ENCODE peak calls at places on chromosome 17, in nine cellular contexts. One of them, this sample, is unnamed.

GRCh38 chr17:39726617-39727016 is 3.7 kb downstream of the MIEN1 start:
- DNase-seq in CD4-positive, alpha-beta T cell: no peak
- DNase-seq in stimulated activated CD4-positive, alpha-beta T cell treated with anti-CD3 and anti-CD28 coated beads, Interleukin-4, amount 100 ng/mL, for 4 hours: no peak
- DNase-seq in astrocyte: no peak
- DNase-seq in ELR: no peak
- DNase-seq in activated CD4-positive, CD25-positive, alpha-beta regulatory T cell: no peak
- DNase-seq in hippocampal formation: no peak
- DNase-seq in mesendoderm: no peak
- DNase-seq in SK-N-MC: no peak
- DNase-seq in this sample: no peak

GRCh38 chr17:51150932-51151331 is 2.4 kb upstream of the NME1 start:
- DNase-seq in mesendoderm: no peak
- DNase-seq in SK-N-MC: no peak
- DNase-seq in ELR: no peak
- DNase-seq in activated CD4-positive, CD25-positive, alpha-beta regulatory T cell: no peak
- DNase-seq in stimulated activated CD4-positive, alpha-beta T cell treated with anti-CD3 and anti-CD28 coated beads, Interleukin-4, amount 100 ng/mL, for 4 hours: no peak
- DNase-seq in astrocyte: no peak
- DNase-seq in CD4-positive, alpha-beta T cell: no peak
- DNase-seq in hippocampal formation: no peak
- DNase-seq in this sample: no peak

GRCh38 chr17:64061157-64061898 is 40.9 kb upstream of the ICAM2 start:
- DNase-seq in mesendoderm: no peak
- DNase-seq in hippocampal formation: no peak
- DNase-seq in CD4-positive, alpha-beta T cell: no peak
- DNase-seq in stimulated activated CD4-positive, alpha-beta T cell treated with anti-CD3 and anti-CD28 coated beads, Interleukin-4, amount 100 ng/mL, for 4 hours: no peak
- DNase-seq in astrocyte: no peak
- DNase-seq in activated CD4-positive, CD25-positive, alpha-beta regulatory T cell: no peak
- DNase-seq in SK-N-MC: no peak
- DNase-seq in ELR: peak
- DNase-seq in this sample: no peak

GRCh38 chr17:39634384-39634871 is 2.5 kb upstream of the STARD3 start:
- DNase-seq in activated CD4-positive, CD25-positive, alpha-beta regulatory T cell: no peak
- DNase-seq in stimulated activated CD4-positive, alpha-beta T cell treated with anti-CD3 and anti-CD28 coated beads, Interleukin-4, amount 100 ng/mL, for 4 hours: no peak
- DNase-seq in CD4-positive, alpha-beta T cell: no peak
- DNase-seq in SK-N-MC: no peak
- DNase-seq in hippocampal formation: peak
- DNase-seq in ELR: peak
- DNase-seq in mesendoderm: peak
- DNase-seq in astrocyte: no peak
- DNase-seq in this sample: no peak

GRCh38 chr17:28345420-28346198 is 10.0 kb downstream of the TNFAIP1 start:
- DNase-seq in activated CD4-positive, CD25-positive, alpha-beta regulatory T cell: no peak
- DNase-seq in stimulated activated CD4-positive, alpha-beta T cell treated with anti-CD3 and anti-CD28 coated beads, Interleukin-4, amount 100 ng/mL, for 4 hours: no peak
- DNase-seq in mesendoderm: no peak
- DNase-seq in astrocyte: peak
- DNase-seq in SK-N-MC: no peak
- DNase-seq in hippocampal formation: no peak
- DNase-seq in ELR: no peak
- DNase-seq in CD4-positive, alpha-beta T cell: no peak
- DNase-seq in this sample: no peak

GRCh38 chr17:78343433-78344201 is 16.3 kb downstream of the SOCS3 start:
- DNase-seq in SK-N-MC: no peak
- DNase-seq in activated CD4-positive, CD25-positive, alpha-beta regulatory T cell: no peak
- DNase-seq in mesendoderm: no peak
- DNase-seq in hippocampal formation: no peak
- DNase-seq in CD4-positive, alpha-beta T cell: peak
- DNase-seq in stimulated activated CD4-positive, alpha-beta T cell treated with anti-CD3 and anti-CD28 coated beads, Interleukin-4, amount 100 ng/mL, for 4 hours: peak
- DNase-seq in ELR: no peak
- DNase-seq in astrocyte: no peak
- DNase-seq in this sample: no peak

GRCh38 chr17:39928868-39929651 is 1.5 kb downstream of the LRRC3C start:
- DNase-seq in astrocyte: peak
- DNase-seq in ELR: peak
- DNase-seq in SK-N-MC: no peak
- DNase-seq in stimulated activated CD4-positive, alpha-beta T cell treated with anti-CD3 and anti-CD28 coated beads, Interleukin-4, amount 100 ng/mL, for 4 hours: no peak
- DNase-seq in CD4-positive, alpha-beta T cell: no peak
- DNase-seq in hippocampal formation: no peak
- DNase-seq in activated CD4-positive, CD25-positive, alpha-beta regulatory T cell: no peak
- DNase-seq in mesendoderm: no peak
- DNase-seq in this sample: peak

GRCh38 chr17:65185686-65186382 is 48.7 kb downstream of the RGS9 start:
- DNase-seq in stimulated activated CD4-positive, alpha-beta T cell treated with anti-CD3 and anti-CD28 coated beads, Interleukin-4, amount 100 ng/mL, for 4 hours: no peak
- DNase-seq in CD4-positive, alpha-beta T cell: no peak
- DNase-seq in astrocyte: no peak
- DNase-seq in ELR: no peak
- DNase-seq in activated CD4-positive, CD25-positive, alpha-beta regulatory T cell: no peak
- DNase-seq in hippocampal formation: no peak
- DNase-seq in SK-N-MC: no peak
- DNase-seq in mesendoderm: peak
- DNase-seq in this sample: no peak

GRCh38 chr17:40561871-40562611 is 3.2 kb downstream of the CCR7 start:
- DNase-seq in hippocampal formation: no peak
- DNase-seq in SK-N-MC: no peak
- DNase-seq in activated CD4-positive, CD25-positive, alpha-beta regulatory T cell: no peak
- DNase-seq in astrocyte: no peak
- DNase-seq in stimulated activated CD4-positive, alpha-beta T cell treated with anti-CD3 and anti-CD28 coated beads, Interleukin-4, amount 100 ng/mL, for 4 hours: no peak
- DNase-seq in ELR: no peak
- DNase-seq in CD4-positive, alpha-beta T cell: peak
- DNase-seq in mesendoderm: no peak
- DNase-seq in this sample: no peak

GRCh38 chr17:45782889-45783592 is 1.1 kb upstream of the CRHR1 start:
- DNase-seq in CD4-positive, alpha-beta T cell: no peak
- DNase-seq in astrocyte: no peak
- DNase-seq in ELR: no peak
- DNase-seq in hippocampal formation: no peak
- DNase-seq in stimulated activated CD4-positive, alpha-beta T cell treated with anti-CD3 and anti-CD28 coated beads, Interleukin-4, amount 100 ng/mL, for 4 hours: peak
- DNase-seq in mesendoderm: peak
- DNase-seq in SK-N-MC: no peak
- DNase-seq in activated CD4-positive, CD25-positive, alpha-beta regulatory T cell: no peak
- DNase-seq in this sample: no peak

GRCh38 chr17:83189673-83190385 is 110.4 kb downstream of the METRNL start:
- DNase-seq in SK-N-MC: no peak
- DNase-seq in ELR: peak
- DNase-seq in CD4-positive, alpha-beta T cell: no peak
- DNase-seq in stimulated activated CD4-positive, alpha-beta T cell treated with anti-CD3 and anti-CD28 coated beads, Interleukin-4, amount 100 ng/mL, for 4 hours: no peak
- DNase-seq in astrocyte: peak
- DNase-seq in activated CD4-positive, CD25-positive, alpha-beta regulatory T cell: no peak
- DNase-seq in mesendoderm: no peak
- DNase-seq in hippocampal formation: no peak
- DNase-seq in this sample: peak

GRCh38 chr17:43434902-43435319 is 36.1 kb downstream of the ARL4D start:
- DNase-seq in CD4-positive, alpha-beta T cell: no peak
- DNase-seq in SK-N-MC: no peak
- DNase-seq in ELR: no peak
- DNase-seq in hippocampal formation: no peak
- DNase-seq in mesendoderm: no peak
- DNase-seq in astrocyte: peak
- DNase-seq in activated CD4-positive, CD25-positive, alpha-beta regulatory T cell: no peak
- DNase-seq in stimulated activated CD4-positive, alpha-beta T cell treated with anti-CD3 and anti-CD28 coated beads, Interleukin-4, amount 100 ng/mL, for 4 hours: no peak
- DNase-seq in this sample: no peak

GRCh38 chr17:51119415-51120356 is 982 bp downstream of the SPAG9 start:
- DNase-seq in astrocyte: peak
- DNase-seq in mesendoderm: peak
- DNase-seq in SK-N-MC: no peak
- DNase-seq in stimulated activated CD4-positive, alpha-beta T cell treated with anti-CD3 and anti-CD28 coated beads, Interleukin-4, amount 100 ng/mL, for 4 hours: peak
- DNase-seq in activated CD4-positive, CD25-positive, alpha-beta regulatory T cell: no peak
- DNase-seq in CD4-positive, alpha-beta T cell: peak
- DNase-seq in ELR: peak
- DNase-seq in hippocampal formation: peak
- DNase-seq in this sample: no peak

GRCh38 chr17:32927724-32928526 is at the start of gene TMEM98:
- DNase-seq in SK-N-MC: no peak
- DNase-seq in stimulated activated CD4-positive, alpha-beta T cell treated with anti-CD3 and anti-CD28 coated beads, Interleukin-4, amount 100 ng/mL, for 4 hours: no peak
- DNase-seq in CD4-positive, alpha-beta T cell: no peak
- DNase-seq in hippocampal formation: peak
- DNase-seq in astrocyte: no peak
- DNase-seq in mesendoderm: peak
- DNase-seq in ELR: peak
- DNase-seq in activated CD4-positive, CD25-positive, alpha-beta regulatory T cell: no peak
- DNase-seq in this sample: no peak

GRCh38 chr17:78908426-78908825 is 5.4 kb upstream of the CEP295NL start:
- DNase-seq in ELR: no peak
- DNase-seq in activated CD4-positive, CD25-positive, alpha-beta regulatory T cell: no peak
- DNase-seq in stimulated activated CD4-positive, alpha-beta T cell treated with anti-CD3 and anti-CD28 coated beads, Interleukin-4, amount 100 ng/mL, for 4 hours: no peak
- DNase-seq in hippocampal formation: no peak
- DNase-seq in astrocyte: no peak
- DNase-seq in SK-N-MC: no peak
- DNase-seq in CD4-positive, alpha-beta T cell: no peak
- DNase-seq in mesendoderm: no peak
- DNase-seq in this sample: no peak

GRCh38 chr17:2309338-2310143 is 5.8 kb downstream of the SRR start:
- DNase-seq in astrocyte: no peak
- DNase-seq in hippocampal formation: no peak
- DNase-seq in activated CD4-positive, CD25-positive, alpha-beta regulatory T cell: no peak
- DNase-seq in mesendoderm: no peak
- DNase-seq in CD4-positive, alpha-beta T cell: no peak
- DNase-seq in stimulated activated CD4-positive, alpha-beta T cell treated with anti-CD3 and anti-CD28 coated beads, Interleukin-4, amount 100 ng/mL, for 4 hours: no peak
- DNase-seq in ELR: no peak
- DNase-seq in SK-N-MC: no peak
- DNase-seq in this sample: no peak

GRCh38 chr17:50570516-50570915 is 10.0 kb downstream of the CACNA1G start:
- DNase-seq in stimulated activated CD4-positive, alpha-beta T cell treated with anti-CD3 and anti-CD28 coated beads, Interleukin-4, amount 100 ng/mL, for 4 hours: no peak
- DNase-seq in astrocyte: no peak
- DNase-seq in hippocampal formation: no peak
- DNase-seq in ELR: no peak
- DNase-seq in activated CD4-positive, CD25-positive, alpha-beta regulatory T cell: no peak
- DNase-seq in SK-N-MC: no peak
- DNase-seq in mesendoderm: no peak
- DNase-seq in CD4-positive, alpha-beta T cell: no peak
- DNase-seq in this sample: no peak

GRCh38 chr17:64125937-64126336 is 4.0 kb downstream of the ERN1 start:
- DNase-seq in CD4-positive, alpha-beta T cell: no peak
- DNase-seq in mesendoderm: no peak
- DNase-seq in SK-N-MC: no peak
- DNase-seq in astrocyte: no peak
- DNase-seq in ELR: no peak
- DNase-seq in activated CD4-positive, CD25-positive, alpha-beta regulatory T cell: no peak
- DNase-seq in hippocampal formation: no peak
- DNase-seq in stimulated activated CD4-positive, alpha-beta T cell treated with anti-CD3 and anti-CD28 coated beads, Interleukin-4, amount 100 ng/mL, for 4 hours: no peak
- DNase-seq in this sample: no peak

GRCh38 chr17:58527306-58527705 is 12.9 kb upstream of the MTMR4 start:
- DNase-seq in CD4-positive, alpha-beta T cell: no peak
- DNase-seq in stimulated activated CD4-positive, alpha-beta T cell treated with anti-CD3 and anti-CD28 coated beads, Interleukin-4, amount 100 ng/mL, for 4 hours: no peak
- DNase-seq in hippocampal formation: no peak
- DNase-seq in SK-N-MC: no peak
- DNase-seq in activated CD4-positive, CD25-positive, alpha-beta regulatory T cell: no peak
- DNase-seq in astrocyte: no peak
- DNase-seq in ELR: peak
- DNase-seq in mesendoderm: no peak
- DNase-seq in this sample: no peak

This sample was measured in GM04503.